ENCODE peak calls at places on chromosomes 4 and X, in five cellular contexts. M is GM23338, P is stomach, G is endothelial cell of umbilical vein, K is suprapubic skin. R is an unnamed sample.

GRCh38 chr4:88765729-88766128 is 68.1 kb upstream of the NAP1L5 start:
- DNase-seq in M (no peak), P (no peak), G (peak), K (no peak), R (no peak)

GRCh38 chr4:152577708-152578421 is 42.0 kb upstream of the FBXW7 start:
- DNase-seq in M (no peak), P (no peak), G (no peak), K (no peak), R (no peak)

GRCh38 chr4:183185018-183185417 is 86.0 kb downstream of the WWC2 start:
- DNase-seq in M (no peak), P (no peak), G (no peak), K (no peak), R (no peak)

GRCh38 chrX:150155396-150156048 is 207.6 kb upstream of the MAMLD1 start:
- DNase-seq in M (no peak), P (no peak), G (peak), K (no peak), R (peak)

GRCh38 chrX:36867143-36867542 is 141.0 kb upstream of the FAM47C start:
- DNase-seq in M (peak), P (no peak), G (peak), K (no peak), R (no peak)

GRCh38 chr4:145781306-145781705 is 101.4 kb downstream of the C4orf51 start:
- DNase-seq in M (no peak), P (no peak), G (no peak), K (no peak), R (no peak)

GRCh38 chr4:138235419-138235952 is 6.7 kb downstream of the SLC7A11 start:
- DNase-seq in M (no peak), P (no peak), G (peak), K (no peak), R (no peak)

GRCh38 chr4:82415922-82416365 is 14.3 kb downstream of the HNRNPDL start:
- DNase-seq in M (peak), P (no peak), G (no peak), K (no peak), R (no peak)

GRCh38 chr4:142312391-142312790 is 533.7 kb downstream of the INPP4B start:
- DNase-seq in M (no peak), P (no peak), G (no peak), K (no peak), R (no peak)

GRCh38 chr4:111689214-111689613 is 456.0 kb upstream of the FAM241A start:
- DNase-seq in M (no peak), P (no peak), G (no peak), K (no peak), R (no peak)

GRCh38 chr4:150316332-150317205 is 238.3 kb downstream of the DCLK2 start:
- DNase-seq in M (no peak), P (no peak), G (no peak), K (no peak), R (no peak)

GRCh38 chr4:2806392-2807355 is 13.8 kb downstream of the SH3BP2 start:
- DNase-seq in M (no peak), P (peak), G (peak), K (no peak), R (peak)

GRCh38 chr4:105154576-105154975 is 7.9 kb downstream of the TET2 start:
- DNase-seq in M (peak), P (no peak), G (no peak), K (no peak), R (peak)

GRCh38 chrX:9665113-9665512 is 100.5 kb downstream of the GPR143 start:
- DNase-seq in M (no peak), P (no peak), G (peak), K (no peak), R (no peak)

GRCh38 chr4:82811838-82812672 is 13.5 kb upstream of the SCD5 start:
- DNase-seq in M (peak), P (no peak), G (peak), K (no peak), R (no peak)

GRCh38 chr4:2934077-2934812 is 29.0 kb downstream of the NOP14 start:
- DNase-seq in M (peak), P (peak), G (peak), K (peak), R (peak)

GRCh38 chrX:12949205-12949926 is 25.5 kb upstream of the TMSB4X start:
- DNase-seq in M (no peak), P (no peak), G (no peak), K (no peak), R (no peak)

GRCh38 chr4:73864365-73864764 is 4.8 kb upstream of the CXCL1 start:
- DNase-seq in M (peak), P (peak), G (peak), K (no peak), R (no peak)

GRCh38 chrX:42602566-42602965 is 175.4 kb downstream of the PPP1R2C start:
- DNase-seq in M (no peak), P (no peak), G (no peak), K (no peak), R (no peak)

GRCh38 chr4:108762559-108763225 is at the start of gene ETNPPL:
- DNase-seq in M (peak), P (peak), G (peak), K (no peak), R (no peak)

GRCh38 chr4:5776510-5776909 is 65.5 kb downstream of the EVC start:
- DNase-seq in M (no peak), P (no peak), G (no peak), K (no peak), R (no peak)

GRCh38 chr4:36392049-36392448 is 110.6 kb downstream of the DTHD1 start:
- DNase-seq in M (no peak), P (no peak), G (no peak), K (no peak), R (no peak)

GRCh38 chr4:56139241-56139827 is 190.6 kb downstream of the CEP135 start:
- DNase-seq in M (no peak), P (no peak), G (no peak), K (no peak), R (no peak)

GRCh38 chr4:73705056-73705432 is 35.3 kb upstream of the CXCL8 start:
- DNase-seq in M (peak), P (no peak), G (peak), K (no peak), R (no peak)

GRCh38 chrX:131067846-131068745 is 9.9 kb downstream of the ARHGAP36 start:
- DNase-seq in M (peak), P (no peak), G (no peak), K (no peak), R (no peak)

GRCh38 chr4:158161561-158162354 is 11.1 kb downstream of the GASK1B start:
- DNase-seq in M (no peak), P (no peak), G (peak), K (no peak), R (no peak)

GRCh38 chrX:31227250-31227649 is 155.4 kb upstream of the FTHL17 start:
- DNase-seq in M (no peak), P (no peak), G (no peak), K (no peak), R (no peak)

GRCh38 chr4:137390141-137390540 is 142.2 kb downstream of the PCDH18 start:
- DNase-seq in M (no peak), P (no peak), G (peak), K (no peak), R (no peak)

GRCh38 chr4:148445071-148445902 is 3.1 kb upstream of the NR3C2 start:
- DNase-seq in M (peak), P (peak), G (peak), K (peak), R (peak)

GRCh38 chr4:52712991-52713275 is 38.3 kb downstream of the ERVMER34-1 start:
- DNase-seq in M (no peak), P (no peak), G (peak), K (no peak), R (no peak)

GRCh38 chr4:52709155-52709554 is 42.1 kb downstream of the ERVMER34-1 start:
- DNase-seq in M (no peak), P (no peak), G (no peak), K (no peak), R (no peak)

GRCh38 chr4:52711834-52712171 is 39.4 kb downstream of the ERVMER34-1 start:
- DNase-seq in M (no peak), P (no peak), G (no peak), K (no peak), R (no peak)

GRCh38 chr4:52712172-52712990 is 38.8 kb downstream of the ERVMER34-1 start:
- DNase-seq in M (peak), P (peak), G (peak), K (peak), R (peak)

DNA sequence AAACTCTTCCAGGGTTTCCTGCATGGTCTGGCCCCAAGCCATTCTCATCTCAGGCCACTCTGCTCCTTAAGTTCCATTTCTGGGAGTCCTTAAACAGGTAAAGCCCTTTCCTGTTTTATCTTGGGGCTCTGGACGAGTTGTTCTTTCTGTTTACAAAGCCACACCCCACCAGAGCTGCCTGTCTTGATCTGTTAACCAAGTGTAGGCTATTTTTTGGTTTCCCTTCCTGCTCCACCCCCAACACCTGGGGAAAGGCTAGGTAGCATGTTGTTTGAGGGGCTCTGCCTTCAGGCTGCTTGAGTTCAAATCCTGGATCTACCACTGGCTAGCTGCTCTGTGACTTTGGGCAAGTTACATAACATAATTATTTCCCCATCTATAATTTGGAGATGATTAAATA is 40.0 kb downstream of the ERVMER34-1 start:
- DNase-seq in M (no peak), P (peak), G (no peak), K (no peak), R (peak)
- H3K4me3 ChIP-seq in M (peak), P (no peak), G (no peak), K (no peak), R (no peak)

DNA sequence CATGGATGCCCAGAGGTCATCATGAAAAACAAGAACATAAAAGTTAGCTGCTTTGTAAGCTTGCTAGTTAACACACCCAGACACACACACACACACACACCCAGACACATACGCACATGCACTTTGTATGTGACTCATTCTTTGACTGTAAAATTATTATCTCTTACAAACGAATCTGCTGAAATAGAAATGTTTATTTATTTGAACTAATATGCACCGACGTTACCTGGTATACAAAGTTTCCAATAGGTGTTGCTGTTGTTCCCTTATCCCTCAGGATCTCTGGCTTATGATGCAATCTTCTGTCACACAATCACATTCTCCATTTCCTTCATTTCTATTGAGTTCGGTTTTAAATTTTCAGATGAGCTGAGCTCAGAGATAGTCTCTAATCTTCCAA is 209.3 kb downstream of the PTTG2 start:
- DNase-seq in M (no peak), P (no peak), G (no peak), K (no peak), R (no peak)
- TF ChIP-seq POLR2AphosphoS5 in M (no peak), P (peak), G (no peak), K (no peak), R (no peak)

DNA sequence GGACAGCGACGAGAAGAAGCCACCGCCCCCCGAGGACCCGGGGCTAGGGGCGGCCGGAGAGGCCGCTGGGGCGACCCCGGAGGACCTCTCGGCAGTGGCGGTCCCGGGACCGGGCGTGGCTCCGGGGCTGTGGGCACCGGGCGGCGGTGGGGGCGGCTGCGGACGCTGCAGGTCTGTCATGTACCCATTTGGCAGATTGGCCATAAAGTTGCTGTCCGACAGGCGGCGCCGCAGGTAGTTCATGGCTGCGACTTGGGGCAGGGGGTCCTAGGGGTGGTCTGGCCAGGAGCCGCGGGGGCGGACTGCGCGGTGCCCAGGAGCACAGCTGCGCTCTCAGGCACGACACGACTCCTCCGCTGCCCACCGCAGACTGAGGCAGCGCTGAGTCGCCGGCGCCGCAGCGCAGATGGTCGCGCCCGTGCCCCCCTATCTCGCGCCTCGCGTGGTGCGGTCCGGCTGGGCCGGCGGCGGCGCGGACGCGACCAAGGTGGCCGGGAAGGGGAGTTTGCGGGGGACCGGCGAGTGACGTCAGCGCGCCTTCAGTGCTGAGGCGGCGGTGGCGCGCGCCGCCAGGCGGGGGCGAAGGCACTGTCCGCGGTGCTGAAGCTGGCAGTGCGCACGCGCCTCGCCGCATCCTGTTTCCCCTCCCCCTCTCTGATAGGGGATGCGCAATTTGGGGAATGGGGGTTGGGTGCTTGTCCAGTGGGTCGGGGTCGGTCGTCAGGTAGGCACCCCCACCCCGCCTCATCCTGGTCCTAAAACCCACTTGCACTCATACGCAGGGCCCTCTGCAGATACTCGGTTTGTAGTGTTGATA is at the start of gene SYN1:
- DNase-seq in M (peak), P (peak), G (peak), K (peak), R (peak)
- TF ChIP-seq CTCF in M (no peak), P (no peak), G (no peak), K (peak), R (no peak)

GRCh38 chr4:77852892-77853495 is 9.6 kb upstream of the MRPL1 start:
- DNase-seq in M (no peak), P (no peak), G (no peak), K (no peak), R (peak)

GRCh38 chr4:77856152-77856551 is 6.5 kb upstream of the MRPL1 start:
- DNase-seq in M (no peak), P (no peak), G (no peak), K (no peak), R (no peak)

GRCh38 chr4:77849278-77849965 is 13.2 kb upstream of the MRPL1 start:
- DNase-seq in M (no peak), P (no peak), G (peak), K (no peak), R (no peak)

GRCh38 chr4:77859256-77859655 is 3.4 kb upstream of the MRPL1 start:
- DNase-seq in M (no peak), P (peak), G (peak), K (no peak), R (no peak)

GRCh38 chr4:77854431-77855111 is 8.1 kb upstream of the MRPL1 start:
- DNase-seq in M (no peak), P (no peak), G (peak), K (no peak), R (no peak)
- H3K4me3 ChIP-seq in M (no peak), P (no peak), G (no peak), K (no peak), R (no peak)

DNA sequence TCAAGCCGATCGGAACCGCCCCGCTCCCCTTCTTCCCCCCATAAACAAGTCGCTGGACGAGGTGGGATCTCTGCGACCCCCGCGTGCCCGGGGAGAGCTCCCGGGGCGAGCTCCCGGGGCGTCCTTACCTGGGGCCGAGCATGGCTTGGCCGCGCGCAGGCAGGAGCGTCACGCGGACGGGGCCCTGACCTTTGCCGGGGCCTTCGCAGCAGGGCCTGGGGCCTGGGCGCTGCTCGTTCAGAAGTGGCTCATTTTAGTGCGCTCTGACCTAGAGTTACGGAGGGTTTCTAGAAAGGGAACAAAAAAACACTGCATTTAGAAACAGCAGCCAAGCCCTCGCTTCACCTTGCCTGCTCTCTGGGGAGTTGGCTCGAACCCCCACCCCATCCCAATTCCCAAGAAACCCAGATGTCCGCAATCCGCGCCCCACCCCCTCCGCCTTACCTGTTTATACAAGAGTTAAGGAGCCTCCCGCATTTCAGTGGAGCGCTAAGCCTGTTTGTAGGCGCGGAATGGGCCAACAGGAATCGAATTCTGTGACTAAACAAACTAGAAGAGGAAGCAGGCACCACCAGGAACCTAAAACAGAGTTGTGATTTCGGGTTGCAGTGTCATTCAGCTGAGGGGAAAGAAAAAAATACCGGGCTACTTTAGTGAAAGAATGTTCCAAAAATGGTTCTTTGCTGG is 814 bp upstream of the RBM47 start:
- DNase-seq in M (peak), P (peak), G (no peak), K (peak), R (peak)
- TF ChIP-seq POLR2AphosphoS5 in M (peak), P (peak), G (no peak), K (no peak), R (no peak)

GRCh38 chr4:140635606-140636005 is 66.8 kb upstream of the UCP1 start:
- DNase-seq in M (peak), P (peak), G (no peak), K (no peak), R (peak)
- TF ChIP-seq CTCF in M (no peak), P (no peak), G (no peak), K (no peak), R (peak)

DNA sequence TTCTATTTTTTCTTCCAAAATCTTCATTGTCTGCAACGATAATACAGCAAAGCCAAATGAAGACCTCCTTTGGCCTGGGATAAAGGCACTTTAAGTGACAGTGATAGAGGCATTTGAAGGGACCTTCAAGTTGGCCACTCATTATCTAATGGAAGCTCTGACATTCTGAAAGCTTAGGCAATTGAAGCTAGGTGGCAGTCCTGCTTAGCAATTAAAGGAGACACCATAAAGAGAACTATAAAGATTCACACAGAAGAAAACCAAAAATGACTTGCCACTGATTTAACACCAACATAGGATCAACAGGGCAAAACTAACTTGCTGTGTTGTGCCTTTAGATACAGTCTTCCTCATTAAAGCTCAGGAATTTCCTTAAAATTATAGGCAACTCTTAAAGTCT is 103.3 kb upstream of the TSPAN7 start:
- DNase-seq in M (peak), P (no peak), G (no peak), K (no peak), R (no peak)
- H3K4me3 ChIP-seq in M (no peak), P (no peak), G (no peak), K (no peak), R (no peak)

DNA sequence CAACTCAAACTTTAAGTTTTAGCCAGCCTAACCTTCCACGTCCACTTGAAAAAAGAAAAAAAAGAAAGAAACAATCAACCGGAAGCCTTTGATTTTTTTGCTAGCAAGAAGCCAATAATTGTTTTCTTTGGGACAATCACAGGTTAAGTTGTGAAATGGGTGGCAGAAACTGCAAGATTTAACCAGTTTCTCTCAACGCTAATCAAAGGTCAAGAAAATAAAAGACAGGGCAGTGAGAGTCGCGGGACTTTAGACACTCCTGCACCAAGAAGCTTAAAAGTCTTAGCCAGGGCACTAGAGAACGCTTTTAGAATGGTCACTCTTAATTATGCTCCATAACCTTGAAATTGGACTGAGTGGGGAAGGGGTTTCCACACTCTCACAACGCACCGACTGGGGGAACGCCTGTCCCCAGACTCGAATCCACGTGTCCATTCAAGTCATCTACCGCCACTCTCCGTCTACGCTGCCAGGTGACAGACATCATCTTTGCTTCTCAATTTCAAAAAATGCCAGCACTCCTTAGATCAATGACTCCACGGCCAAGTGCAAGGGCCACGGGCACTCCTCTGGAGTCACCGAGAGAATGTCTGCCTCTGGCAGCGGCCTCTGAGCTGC is 883 bp downstream of the ACSL1 start:
- DNase-seq in M (no peak), P (peak), G (peak), K (peak), R (no peak)
- TF ChIP-seq POLR2AphosphoS5 in M (no peak), P (no peak), G (no peak), K (no peak), R (no peak)

GRCh38 chrX:117510453-117510852 is 606.2 kb downstream of the KLHL13 start:
- DNase-seq in M (peak), P (no peak), G (no peak), K (no peak), R (no peak)
- TF ChIP-seq CTCF in M (peak), P (no peak), G (no peak), K (no peak), R (no peak)